ENCODE peak calls at places on chromosomes 5 and 9, in eight cellular contexts. One of them, this sample, is unnamed.

GRCh38 chr5:142324377-142324870 is 397 bp downstream of the SPRY4 start:
- DNase-seq in fibroblast of the aortic adventitia: no peak
- DNase-seq in nucleus accumbens: no peak
- DNase-seq in activated CD4-positive, alpha-beta memory T cell treated with anti-CD3 and anti-CD28 coated beads, Interleukin-2, amount 10 ng/mL, durations not matched to agents 7 days and 5 days: no peak
- DNase-seq in H54: no peak
- DNase-seq in T-helper 2 cell: no peak
- DNase-seq in stimulated activated CD4-positive, alpha-beta T cell treated with anti-CD3 and anti-CD28 coated beads, Interleukin-12 subunit alpha, Interleukin-12 subunit beta, amount 100 ng/mL, for 48 hours: no peak
- DNase-seq in HEK293T: peak; percentile 50
- DNase-seq in this sample: no peak

GRCh38 chr5:10396552-10396951 is 43.1 kb downstream of the MARCHF6 start:
- DNase-seq in nucleus accumbens: no peak
- DNase-seq in HEK293T: no peak
- DNase-seq in H54: no peak
- DNase-seq in stimulated activated CD4-positive, alpha-beta T cell treated with anti-CD3 and anti-CD28 coated beads, Interleukin-12 subunit alpha, Interleukin-12 subunit beta, amount 100 ng/mL, for 48 hours: no peak
- DNase-seq in activated CD4-positive, alpha-beta memory T cell treated with anti-CD3 and anti-CD28 coated beads, Interleukin-2, amount 10 ng/mL, durations not matched to agents 7 days and 5 days: no peak
- DNase-seq in fibroblast of the aortic adventitia: no peak
- DNase-seq in T-helper 2 cell: no peak
- DNase-seq in this sample: no peak

GRCh38 chr5:133520991-133521706 is 91.2 kb downstream of the FSTL4 start:
- DNase-seq in activated CD4-positive, alpha-beta memory T cell treated with anti-CD3 and anti-CD28 coated beads, Interleukin-2, amount 10 ng/mL, durations not matched to agents 7 days and 5 days: no peak
- DNase-seq in nucleus accumbens: no peak
- DNase-seq in stimulated activated CD4-positive, alpha-beta T cell treated with anti-CD3 and anti-CD28 coated beads, Interleukin-12 subunit alpha, Interleukin-12 subunit beta, amount 100 ng/mL, for 48 hours: no peak
- DNase-seq in HEK293T: no peak
- DNase-seq in H54: no peak
- DNase-seq in T-helper 2 cell: no peak
- DNase-seq in fibroblast of the aortic adventitia: no peak
- DNase-seq in this sample: no peak

GRCh38 chr9:137064027-137064879 is 6.1 kb downstream of the SAPCD2 start:
- DNase-seq in T-helper 2 cell: peak; percentile 61
- DNase-seq in HEK293T: peak; percentile 82
- DNase-seq in fibroblast of the aortic adventitia: peak; percentile 47
- DNase-seq in activated CD4-positive, alpha-beta memory T cell treated with anti-CD3 and anti-CD28 coated beads, Interleukin-2, amount 10 ng/mL, durations not matched to agents 7 days and 5 days: peak; percentile 63
- DNase-seq in stimulated activated CD4-positive, alpha-beta T cell treated with anti-CD3 and anti-CD28 coated beads, Interleukin-12 subunit alpha, Interleukin-12 subunit beta, amount 100 ng/mL, for 48 hours: peak; percentile 67
- DNase-seq in H54: peak; percentile 94
- DNase-seq in nucleus accumbens: peak; percentile 31
- DNase-seq in this sample: peak; percentile 18

GRCh38 chr5:145554399-145554798 is 280.7 kb downstream of the PRELID2 start:
- DNase-seq in HEK293T: no peak
- DNase-seq in T-helper 2 cell: no peak
- DNase-seq in nucleus accumbens: no peak
- DNase-seq in fibroblast of the aortic adventitia: peak; percentile 67
- DNase-seq in H54: peak; percentile 30
- DNase-seq in activated CD4-positive, alpha-beta memory T cell treated with anti-CD3 and anti-CD28 coated beads, Interleukin-2, amount 10 ng/mL, durations not matched to agents 7 days and 5 days: no peak
- DNase-seq in stimulated activated CD4-positive, alpha-beta T cell treated with anti-CD3 and anti-CD28 coated beads, Interleukin-12 subunit alpha, Interleukin-12 subunit beta, amount 100 ng/mL, for 48 hours: no peak
- DNase-seq in this sample: no peak

GRCh38 chr9:6449645-6450044 is 36.6 kb downstream of the UHRF2 start:
- DNase-seq in nucleus accumbens: no peak
- DNase-seq in H54: no peak
- DNase-seq in HEK293T: no peak
- DNase-seq in T-helper 2 cell: no peak
- DNase-seq in fibroblast of the aortic adventitia: no peak
- DNase-seq in stimulated activated CD4-positive, alpha-beta T cell treated with anti-CD3 and anti-CD28 coated beads, Interleukin-12 subunit alpha, Interleukin-12 subunit beta, amount 100 ng/mL, for 48 hours: no peak
- DNase-seq in activated CD4-positive, alpha-beta memory T cell treated with anti-CD3 and anti-CD28 coated beads, Interleukin-2, amount 10 ng/mL, durations not matched to agents 7 days and 5 days: no peak
- DNase-seq in this sample: no peak

GRCh38 chr5:74990194-74990593 is 62.2 kb downstream of the GCNT4 start:
- DNase-seq in stimulated activated CD4-positive, alpha-beta T cell treated with anti-CD3 and anti-CD28 coated beads, Interleukin-12 subunit alpha, Interleukin-12 subunit beta, amount 100 ng/mL, for 48 hours: no peak
- DNase-seq in H54: no peak
- DNase-seq in activated CD4-positive, alpha-beta memory T cell treated with anti-CD3 and anti-CD28 coated beads, Interleukin-2, amount 10 ng/mL, durations not matched to agents 7 days and 5 days: no peak
- DNase-seq in HEK293T: no peak
- DNase-seq in nucleus accumbens: no peak
- DNase-seq in fibroblast of the aortic adventitia: no peak
- DNase-seq in T-helper 2 cell: no peak
- DNase-seq in this sample: no peak

GRCh38 chr5:169356811-169357210 is 55.9 kb upstream of the SLIT3 start:
- DNase-seq in H54: no peak
- DNase-seq in nucleus accumbens: no peak
- DNase-seq in activated CD4-positive, alpha-beta memory T cell treated with anti-CD3 and anti-CD28 coated beads, Interleukin-2, amount 10 ng/mL, durations not matched to agents 7 days and 5 days: no peak
- DNase-seq in fibroblast of the aortic adventitia: no peak
- DNase-seq in stimulated activated CD4-positive, alpha-beta T cell treated with anti-CD3 and anti-CD28 coated beads, Interleukin-12 subunit alpha, Interleukin-12 subunit beta, amount 100 ng/mL, for 48 hours: no peak
- DNase-seq in T-helper 2 cell: no peak
- DNase-seq in HEK293T: no peak
- DNase-seq in this sample: no peak

GRCh38 chr9:693460-694390 is 147.8 kb upstream of the DMRT1 start:
- DNase-seq in T-helper 2 cell: no peak
- DNase-seq in H54: no peak
- DNase-seq in activated CD4-positive, alpha-beta memory T cell treated with anti-CD3 and anti-CD28 coated beads, Interleukin-2, amount 10 ng/mL, durations not matched to agents 7 days and 5 days: no peak
- DNase-seq in stimulated activated CD4-positive, alpha-beta T cell treated with anti-CD3 and anti-CD28 coated beads, Interleukin-12 subunit alpha, Interleukin-12 subunit beta, amount 100 ng/mL, for 48 hours: no peak
- DNase-seq in nucleus accumbens: no peak
- DNase-seq in HEK293T: no peak
- DNase-seq in fibroblast of the aortic adventitia: peak; percentile 95
- DNase-seq in this sample: peak; percentile 41

GRCh38 chr5:43038523-43038989 is 1.6 kb downstream of the ANXA2R start:
- DNase-seq in T-helper 2 cell: no peak
- DNase-seq in nucleus accumbens: no peak
- DNase-seq in H54: no peak
- DNase-seq in HEK293T: no peak
- DNase-seq in fibroblast of the aortic adventitia: no peak
- DNase-seq in stimulated activated CD4-positive, alpha-beta T cell treated with anti-CD3 and anti-CD28 coated beads, Interleukin-12 subunit alpha, Interleukin-12 subunit beta, amount 100 ng/mL, for 48 hours: no peak
- DNase-seq in activated CD4-positive, alpha-beta memory T cell treated with anti-CD3 and anti-CD28 coated beads, Interleukin-2, amount 10 ng/mL, durations not matched to agents 7 days and 5 days: peak; percentile 57
- DNase-seq in this sample: no peak

GRCh38 chr5:93609756-93610155 is 26.7 kb downstream of the NR2F1 start:
- DNase-seq in nucleus accumbens: no peak
- DNase-seq in T-helper 2 cell: no peak
- DNase-seq in stimulated activated CD4-positive, alpha-beta T cell treated with anti-CD3 and anti-CD28 coated beads, Interleukin-12 subunit alpha, Interleukin-12 subunit beta, amount 100 ng/mL, for 48 hours: no peak
- DNase-seq in H54: no peak
- DNase-seq in fibroblast of the aortic adventitia: no peak
- DNase-seq in HEK293T: no peak
- DNase-seq in activated CD4-positive, alpha-beta memory T cell treated with anti-CD3 and anti-CD28 coated beads, Interleukin-2, amount 10 ng/mL, durations not matched to agents 7 days and 5 days: no peak
- DNase-seq in this sample: no peak

GRCh38 chr5:103587185-103587748 is 24.7 kb upstream of the NUDT12 start:
- DNase-seq in activated CD4-positive, alpha-beta memory T cell treated with anti-CD3 and anti-CD28 coated beads, Interleukin-2, amount 10 ng/mL, durations not matched to agents 7 days and 5 days: no peak
- DNase-seq in T-helper 2 cell: no peak
- DNase-seq in HEK293T: no peak
- DNase-seq in H54: no peak
- DNase-seq in stimulated activated CD4-positive, alpha-beta T cell treated with anti-CD3 and anti-CD28 coated beads, Interleukin-12 subunit alpha, Interleukin-12 subunit beta, amount 100 ng/mL, for 48 hours: no peak
- DNase-seq in nucleus accumbens: no peak
- DNase-seq in fibroblast of the aortic adventitia: peak; percentile 50
- DNase-seq in this sample: no peak

GRCh38 chr5:138661342-138661975 is 86.3 kb upstream of the HSPA9 start:
- DNase-seq in H54: no peak
- DNase-seq in activated CD4-positive, alpha-beta memory T cell treated with anti-CD3 and anti-CD28 coated beads, Interleukin-2, amount 10 ng/mL, durations not matched to agents 7 days and 5 days: no peak
- DNase-seq in stimulated activated CD4-positive, alpha-beta T cell treated with anti-CD3 and anti-CD28 coated beads, Interleukin-12 subunit alpha, Interleukin-12 subunit beta, amount 100 ng/mL, for 48 hours: no peak
- DNase-seq in T-helper 2 cell: no peak
- DNase-seq in nucleus accumbens: no peak
- DNase-seq in HEK293T: no peak
- DNase-seq in fibroblast of the aortic adventitia: no peak
- DNase-seq in this sample: no peak

GRCh38 chr5:86716121-86716520 is 98.4 kb downstream of the COX7C start:
- DNase-seq in fibroblast of the aortic adventitia: no peak
- DNase-seq in stimulated activated CD4-positive, alpha-beta T cell treated with anti-CD3 and anti-CD28 coated beads, Interleukin-12 subunit alpha, Interleukin-12 subunit beta, amount 100 ng/mL, for 48 hours: no peak
- DNase-seq in nucleus accumbens: no peak
- DNase-seq in H54: no peak
- DNase-seq in T-helper 2 cell: no peak
- DNase-seq in activated CD4-positive, alpha-beta memory T cell treated with anti-CD3 and anti-CD28 coated beads, Interleukin-2, amount 10 ng/mL, durations not matched to agents 7 days and 5 days: no peak
- DNase-seq in HEK293T: no peak
- DNase-seq in this sample: no peak

This sample was measured in amygdala.